ENCODE peak calls at places on chromosomes 5 and 9, in four cellular contexts. S is H9, Z is mesendoderm, U is H1. T is an unnamed sample.

GRCh38 chr5:144191998-144192397 is 21.3 kb downstream of the KCTD16 start:
- DNase-seq in U (no peak), S (no peak), Z (peak), T (peak)

GRCh38 chr9:78397045-78397843 is 100.3 kb downstream of the PSAT1 start:
- DNase-seq in Z (peak), S (no peak), U (no peak), T (no peak)

GRCh38 chr5:88544616-88545150 is 276.0 kb upstream of the TMEM161B start:
- DNase-seq in U (no peak), S (no peak), Z (no peak), T (no peak)

GRCh38 chr9:114082017-114082735 is 4.1 kb upstream of the AMBP start:
- DNase-seq in U (no peak), Z (peak), S (peak), T (peak)

GRCh38 chr9:10479172-10479571 is 133.6 kb downstream of the PTPRD start:
- DNase-seq in U (no peak), S (no peak), Z (peak), T (no peak)

GRCh38 chr9:93871286-93871685 is 83.9 kb downstream of the BARX1 start:
- DNase-seq in U (no peak), S (peak), Z (peak), T (no peak)

GRCh38 chr9:128107260-128107970 is 20.1 kb downstream of the PTGES2 start:
- DNase-seq in U (no peak), S (no peak), Z (no peak), T (no peak)

GRCh38 chr9:127458921-127459320 is 7.6 kb downstream of the LRSAM1 start:
- DNase-seq in Z (no peak), S (no peak), U (no peak), T (no peak)

GRCh38 chr9:84111726-84112125 is 131.1 kb downstream of the RMI1 start:
- DNase-seq in S (no peak), Z (no peak), U (no peak), T (no peak)

GRCh38 chr5:111762895-111763294 is 5.9 kb upstream of the NREP start:
- DNase-seq in S (no peak), Z (no peak), U (no peak), T (peak)

GRCh38 chr5:135271533-135272310 is 127.3 kb downstream of the MACROH2A1 start:
- DNase-seq in U (no peak), S (no peak), Z (peak), T (peak)

GRCh38 chr9:116646661-116647514 is 40.2 kb upstream of the TRIM32 start:
- DNase-seq in U (no peak), S (no peak), Z (peak), T (peak)

GRCh38 chr5:105350406-105351140 is 1788.0 kb upstream of the NUDT12 start:
- DNase-seq in U (no peak), S (no peak), Z (no peak), T (no peak)

GRCh38 chr5:91311697-91312501 is 71.2 kb downstream of the ARRDC3 start:
- DNase-seq in S (no peak), U (no peak), Z (peak), T (peak)

GRCh38 chr5:139670369-139671095 is 22.4 kb downstream of the CXXC5 start:
- DNase-seq in S (no peak), U (no peak), Z (no peak), T (no peak)

GRCh38 chr5:30930736-30931135 is 262.8 kb upstream of the CDH6 start:
- DNase-seq in Z (no peak), S (no peak), U (no peak), T (peak)

GRCh38 chr9:114285166-114285867 is 37.6 kb upstream of the ORM1 start:
- DNase-seq in S (peak), U (no peak), Z (peak), T (peak)

GRCh38 chr9:19998153-19998552 is 209.3 kb upstream of the SLC24A2 start:
- DNase-seq in S (no peak), U (no peak), Z (peak), T (peak)

GRCh38 chr9:32737378-32737777 is 46.0 kb upstream of the TMEM215 start:
- DNase-seq in Z (no peak), S (no peak), U (no peak), T (no peak)

GRCh38 chr5:173789031-173789920 is 98.9 kb upstream of the CPEB4 start:
- DNase-seq in Z (no peak), S (no peak), U (no peak), T (peak)

GRCh38 chr9:126471084-126471611 is 142.6 kb upstream of the LMX1B start:
- DNase-seq in Z (no peak), S (no peak), U (no peak), T (peak)

GRCh38 chr5:80128129-80128528 is 93.0 kb downstream of the THBS4 start:
- DNase-seq in S (peak), U (no peak), Z (peak), T (no peak)

GRCh38 chr5:39691993-39692392 is 267.2 kb upstream of the DAB2 start:
- DNase-seq in Z (peak), U (no peak), S (no peak), T (no peak)

GRCh38 chr9:72139233-72139632 is 10.0 kb upstream of the GDA start:
- DNase-seq in U (no peak), S (no peak), Z (peak), T (no peak)

GRCh38 chr9:81073821-81074220 is 615.5 kb downstream of the TLE1 start:
- DNase-seq in U (no peak), S (no peak), Z (no peak), T (no peak)

GRCh38 chr5:139644001-139644456 is 4.1 kb upstream of the CXXC5 start:
- DNase-seq in Z (no peak), S (no peak), U (no peak), T (no peak)

GRCh38 chr5:380701-381309 is 59.3 kb downstream of the AHRR start:
- DNase-seq in U (no peak), Z (no peak), S (no peak), T (no peak)

DNA sequence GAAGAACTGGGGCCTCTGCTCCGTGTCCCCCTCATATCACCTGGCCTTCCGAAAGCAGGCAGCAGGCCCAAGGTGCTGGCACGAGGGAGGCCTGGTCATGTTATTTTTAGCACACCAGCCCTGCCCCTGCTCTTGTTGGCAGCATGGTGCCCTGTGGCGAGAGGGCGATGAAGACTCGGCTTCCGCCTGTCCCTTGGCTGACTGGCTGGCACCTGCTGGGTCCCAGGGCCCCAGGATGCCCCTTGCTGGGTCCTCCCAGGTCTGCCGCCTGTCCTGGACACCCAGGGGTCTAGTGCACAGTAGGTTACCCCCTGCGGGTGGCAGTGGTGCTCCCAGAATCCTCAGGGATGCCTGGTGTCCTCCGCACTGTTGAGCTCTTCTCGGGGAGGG is 77.0 kb downstream of the RXRA start:
- DNase-seq in U (no peak), S (no peak), Z (no peak), T (no peak)
- H2AK5ac ChIP-seq in U (no peak), S (no peak), Z (no peak), T (peak)

GRCh38 chr5:116577064-116577788 is 2.6 kb upstream of the SEMA6A start:
- DNase-seq in Z (peak), S (no peak), U (no peak), T (no peak)

GRCh38 chr5:116573617-116574431 is 799 bp downstream of the SEMA6A start:
- DNase-seq in U (no peak), Z (peak), S (no peak), T (no peak)

GRCh38 chr5:116574682-116575634 is at the start of gene SEMA6A:
- DNase-seq in U (peak), Z (peak), S (peak), T (peak)

GRCh38 chr5:116575635-116576042 is 1.0 kb upstream of the SEMA6A start:
- DNase-seq in Z (no peak), S (peak), U (no peak), T (no peak)

GRCh38 chr5:116576043-116576713 is 1.6 kb upstream of the SEMA6A start:
- DNase-seq in U (peak), S (peak), Z (peak), T (peak)
- H2BK15ac ChIP-seq in U (no peak), S (no peak), Z (peak), T (no peak)

GRCh38 chr5:149725296-149725695 is 4.8 kb upstream of the PPARGC1B start:
- DNase-seq in U (no peak), Z (no peak), S (no peak), T (no peak)

GRCh38 chr5:149724884-149725283 is 5.2 kb upstream of the PPARGC1B start:
- DNase-seq in Z (no peak), S (no peak), U (no peak), T (no peak)

GRCh38 chr5:149728303-149728702 is 1.8 kb upstream of the PPARGC1B start:
- DNase-seq in Z (no peak), U (no peak), S (no peak), T (no peak)

GRCh38 chr5:149729150-149729549 is 960 bp upstream of the PPARGC1B start:
- DNase-seq in S (no peak), Z (no peak), U (no peak), T (no peak)

DNA sequence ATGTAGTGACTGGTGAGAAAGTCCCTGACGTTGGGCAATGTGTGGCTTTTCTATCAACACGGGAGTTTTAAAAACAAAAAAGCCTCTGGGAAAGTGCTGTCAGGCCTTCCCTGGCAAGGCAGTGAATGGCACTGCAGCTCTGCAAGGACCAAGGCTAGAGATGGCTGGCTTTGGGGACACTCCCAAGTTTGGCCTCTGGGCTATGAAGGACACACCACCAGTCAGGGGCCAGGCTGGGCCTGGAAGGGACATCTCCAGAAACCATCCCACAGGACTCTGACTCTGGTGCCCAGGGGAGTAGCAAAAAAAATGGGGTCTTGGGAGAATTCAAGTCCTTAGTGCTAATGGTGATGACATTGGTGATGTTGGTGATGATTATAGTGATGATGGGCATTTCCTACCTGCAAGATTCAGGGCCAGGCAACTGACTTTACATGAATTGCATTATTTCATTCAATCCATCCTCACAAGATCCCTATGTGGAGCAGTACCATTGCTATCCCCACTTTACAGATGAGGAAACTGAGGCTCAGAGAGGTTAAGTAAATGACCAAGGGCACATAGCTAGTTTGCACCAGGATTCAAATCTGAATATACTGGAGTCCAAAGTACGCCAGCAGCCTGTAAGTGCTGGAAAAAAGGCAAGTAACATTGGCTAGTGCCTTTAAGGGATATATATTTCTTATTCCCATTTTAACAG is 2.6 kb upstream of the PPARGC1B start:
- DNase-seq in U (no peak), S (no peak), Z (no peak), T (no peak)
- H3K56ac ChIP-seq in U (no peak), S (no peak), Z (no peak), T (no peak)

DNA sequence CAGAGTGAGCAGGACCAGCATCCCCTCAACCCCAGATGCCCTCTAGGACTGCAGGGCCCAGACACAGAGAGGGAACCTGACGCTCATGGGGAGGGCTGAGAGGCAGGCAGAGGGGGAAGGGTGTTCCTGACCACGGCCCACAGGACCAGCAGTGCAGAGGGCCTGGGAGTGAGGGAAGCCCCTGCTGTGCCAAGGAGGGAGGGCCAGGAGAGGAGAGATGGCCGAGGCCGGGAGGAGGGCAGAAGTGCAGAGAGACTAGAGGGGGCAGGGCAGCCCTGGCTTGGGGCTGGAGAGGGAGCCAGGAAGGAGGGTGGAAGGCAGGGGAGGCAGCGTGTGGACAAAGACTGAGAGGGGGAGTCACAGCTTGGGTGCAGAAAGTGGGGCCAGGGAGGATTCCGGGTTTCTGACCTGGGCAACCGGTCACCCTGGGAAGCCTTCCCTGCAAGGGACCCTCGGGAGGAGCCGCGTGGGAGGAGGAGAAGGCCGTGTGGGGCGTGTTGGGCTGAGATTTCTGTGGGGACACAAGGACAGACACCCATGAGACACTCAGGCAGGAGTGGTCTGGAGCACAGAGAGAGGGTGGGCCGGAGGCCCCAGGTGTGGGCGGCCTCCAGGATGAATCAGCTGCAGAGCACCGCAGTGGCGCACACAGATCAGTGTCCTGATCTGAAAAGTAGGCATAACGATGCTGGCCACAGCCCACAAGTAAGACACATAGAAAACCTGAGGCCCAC is 117.5 kb downstream of the ADAMTS2 start:
- DNase-seq in S (peak), Z (peak), U (no peak), T (no peak)
- H2AK5ac ChIP-seq in S (no peak), Z (no peak), U (peak), T (no peak)

GRCh38 chr9:137268538-137269201 is 8.9 kb upstream of the TOR4A start:
- DNase-seq in Z (no peak), S (no peak), U (no peak), T (no peak)

GRCh38 chr9:137266162-137266527 is 11.0 kb downstream of the NELFB start:
- DNase-seq in U (no peak), Z (no peak), S (no peak), T (no peak)

GRCh38 chr9:137265496-137266161 is 10.5 kb downstream of the NELFB start:
- DNase-seq in S (no peak), U (no peak), Z (no peak), T (no peak)

GRCh38 chr9:137267933-137268355 is 9.6 kb upstream of the TOR4A start:
- DNase-seq in Z (no peak), U (no peak), S (no peak), T (peak)

DNA sequence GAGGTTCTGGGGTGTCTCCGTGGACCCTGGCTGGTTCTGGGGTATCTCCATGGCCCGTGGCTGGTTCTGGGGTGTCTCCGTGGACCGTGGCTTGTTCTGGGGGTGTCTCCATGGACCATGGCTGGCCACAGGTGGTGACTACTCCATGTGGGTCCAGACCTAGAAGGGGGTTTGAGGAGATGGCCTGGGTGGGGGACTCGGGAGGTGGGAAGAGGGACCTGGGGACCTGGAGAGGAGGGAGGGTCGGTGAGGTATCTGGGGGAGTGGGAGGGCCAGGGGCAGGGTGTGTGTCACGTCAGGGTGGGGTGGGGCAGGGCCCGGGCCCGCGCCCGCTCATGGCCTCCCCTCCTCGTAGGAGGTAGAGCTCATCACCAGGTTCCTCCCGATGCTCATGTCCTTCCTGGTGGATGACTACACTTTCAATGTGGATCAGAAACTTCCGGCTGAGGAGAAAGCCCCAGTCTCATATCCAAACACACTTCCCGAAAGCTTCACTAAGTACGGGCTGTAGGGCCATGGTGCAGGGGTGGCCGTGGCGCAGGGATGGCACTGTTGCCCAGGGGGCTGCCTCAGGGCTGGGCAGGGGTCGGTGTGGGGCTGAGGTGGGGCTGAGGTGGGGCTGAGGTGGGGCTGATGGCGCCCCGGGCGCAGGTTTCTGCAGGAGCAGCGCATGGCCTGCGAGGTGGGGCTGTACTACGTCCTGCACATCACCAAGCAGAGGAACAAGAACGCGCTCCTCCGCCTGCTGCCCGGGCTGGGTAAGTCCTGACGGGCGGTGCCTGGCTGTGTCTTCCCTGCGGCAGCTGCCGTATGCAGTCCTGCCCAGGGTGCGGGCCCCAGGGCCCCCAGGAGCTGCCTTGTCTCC is 10.7 kb upstream of the TOR4A start:
- DNase-seq in U (no peak), S (no peak), Z (no peak), T (no peak)
- H2BK15ac ChIP-seq in U (no peak), S (no peak), Z (no peak), T (no peak)

GRCh38 chr9:134720136-134720753 is 78.6 kb downstream of the COL5A1 start:
- DNase-seq in Z (no peak), U (no peak), S (no peak), T (no peak)
- H3K56ac ChIP-seq in Z (no peak), U (no peak), S (no peak), T (no peak)

GRCh38 chr9:134071149-134071548 is 3.3 kb upstream of the BRD3 start:
- DNase-seq in S (no peak), U (no peak), Z (no peak), T (no peak)
- H2AK5ac ChIP-seq in S (no peak), U (no peak), Z (no peak), T (no peak)

DNA sequence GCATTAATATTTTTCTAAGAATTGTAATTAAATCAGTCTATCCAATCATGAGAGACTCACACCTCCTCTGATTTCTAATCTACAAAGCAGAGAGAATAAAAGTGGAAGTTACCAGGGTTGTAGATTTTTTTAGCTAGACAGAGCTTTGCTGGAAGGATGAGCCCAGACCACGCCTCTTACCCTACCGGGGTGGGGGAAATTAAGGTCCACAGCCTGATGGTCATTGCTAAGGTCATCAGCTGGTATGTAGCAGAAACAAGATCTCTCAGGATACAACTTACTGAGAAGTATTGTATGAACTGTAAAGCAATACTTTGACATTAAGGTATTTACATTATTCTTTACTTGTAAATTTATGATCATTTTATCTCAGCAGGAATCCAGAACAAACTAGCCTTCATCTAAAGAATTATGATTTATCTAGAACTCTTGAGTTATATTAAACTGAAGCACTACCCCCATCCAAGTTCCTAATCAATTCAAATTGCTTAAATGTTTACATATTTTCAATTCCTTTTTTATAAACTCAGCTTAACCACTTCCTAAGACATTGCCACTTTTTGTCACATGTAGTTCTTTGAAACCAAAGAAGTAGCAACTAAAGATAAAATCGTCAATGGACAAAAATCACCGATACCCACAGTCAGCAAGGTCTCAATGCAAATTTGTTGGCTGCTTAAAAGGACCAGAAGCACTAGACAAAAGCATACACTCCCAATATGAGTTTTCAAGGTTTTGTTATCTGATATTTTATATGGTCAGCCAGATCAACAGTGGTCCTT is 225.8 kb upstream of the DAPK1 start:
- DNase-seq in U (no peak), Z (no peak), S (no peak), T (peak)
- H2BK15ac ChIP-seq in U (no peak), Z (no peak), S (no peak), T (peak)

GRCh38 chr9:100292414-100292813 is 60.3 kb downstream of the TEX10 start:
- DNase-seq in U (no peak), S (no peak), Z (no peak), T (no peak)
- H3K56ac ChIP-seq in U (no peak), S (no peak), Z (no peak), T (no peak)